ENCODE peak calls at places on chromosomes 3 and 15, in six cellular contexts. H is CD8-positive, alpha-beta T cell; C is IMR-90; V is neural progenitor cell; R is SJSA1; I is tibial artery. T is an unnamed sample.

GRCh38 chr15:101070502-101071273 is 151.5 kb downstream of the LRRK1 start:
- DNase-seq in C (peak; percentile 89), R (peak; percentile 81), V (no peak), I (no peak), H (no peak), T (peak; percentile 59)

GRCh38 chr3:173395073-173395411 is 2.5 kb upstream of the NLGN1 start:
- DNase-seq in C (no peak), H (no peak), I (no peak), V (no peak), R (no peak), T (no peak)

GRCh38 chr15:44782516-44782915 is 46.2 kb downstream of the TRIM69 start:
- DNase-seq in C (no peak), R (no peak), V (no peak), I (no peak), H (no peak), T (no peak)

GRCh38 chr3:49716169-49716568 is 3.3 kb downstream of the AMIGO3 start:
- DNase-seq in H (no peak), V (no peak), R (no peak), C (no peak), I (peak; percentile 55), T (no peak)

GRCh38 chr15:92073044-92073785 is 219.7 kb downstream of the SLCO3A1 start:
- DNase-seq in I (no peak), V (no peak), H (no peak), C (peak; percentile 41), R (no peak), T (no peak)

GRCh38 chr15:37014137-37014536 is 86.2 kb downstream of the MEIS2 start:
- DNase-seq in H (no peak), I (no peak), C (no peak), V (no peak), R (no peak), T (no peak)

GRCh38 chr3:12964713-12965612 is 108.3 kb downstream of the IQSEC1 start:
- DNase-seq in R (no peak), I (no peak), H (no peak), C (no peak), V (no peak), T (no peak)

GRCh38 chr15:92907880-92908279 is 7.8 kb downstream of the CHD2 start:
- DNase-seq in I (no peak), R (peak; percentile 84), H (peak; percentile 41), C (peak; percentile 90), V (no peak), T (no peak)

GRCh38 chr3:162134571-162134970 is 638.0 kb downstream of the OTOL1 start:
- DNase-seq in R (no peak), C (no peak), V (no peak), I (no peak), H (no peak), T (no peak)

GRCh38 chr3:59027607-59028006 is 22.2 kb downstream of the CFAP20DC start:
- DNase-seq in V (no peak), H (no peak), C (no peak), R (no peak), I (no peak), T (no peak)

GRCh38 chr3:115164374-115165221 is 17.5 kb upstream of the ZBTB20 start:
- DNase-seq in V (no peak), I (no peak), H (no peak), R (no peak), C (no peak), T (no peak)

GRCh38 chr3:128004661-128005060 is 47.6 kb upstream of the SEC61A1 start:
- DNase-seq in I (no peak), C (no peak), V (no peak), H (no peak), R (no peak), T (no peak)

GRCh38 chr3:73827658-73828313 is 203.0 kb upstream of the PDZRN3 start:
- DNase-seq in R (no peak), V (no peak), H (no peak), C (peak; percentile 37), I (no peak), T (no peak)

GRCh38 chr3:36954452-36955134 is 9.7 kb upstream of the TRANK1 start:
- DNase-seq in H (no peak), R (no peak), V (no peak), C (peak; percentile 45), I (no peak), T (no peak)

GRCh38 chr15:48855501-48856440 is 22.2 kb upstream of the EID1 start:
- DNase-seq in I (no peak), R (peak; percentile 68), V (peak; percentile 22), H (no peak), C (peak; percentile 62), T (peak; percentile 18)

GRCh38 chr15:99507016-99507731 is 58.6 kb upstream of the MEF2A start:
- DNase-seq in I (no peak), V (no peak), R (peak; percentile 40), H (no peak), C (peak; percentile 88), T (peak; percentile 65)

GRCh38 chr3:68666409-68667193 is 265.7 kb downstream of the TAFA4 start:
- DNase-seq in C (no peak), I (no peak), H (no peak), R (no peak), V (no peak), T (no peak)

GRCh38 chr15:77026501-77027110 is 31.7 kb downstream of the PSTPIP1 start:
- DNase-seq in I (peak; percentile 63), H (peak; percentile 7), V (no peak), C (no peak), R (no peak), T (no peak)

GRCh38 chr15:77028451-77029165 is 33.7 kb downstream of the PSTPIP1 start:
- DNase-seq in I (peak; percentile 58), R (no peak), H (no peak), V (no peak), C (no peak), T (no peak)

GRCh38 chr15:77025941-77026411 is 31.1 kb downstream of the PSTPIP1 start:
- DNase-seq in I (peak; percentile 56), H (no peak), R (no peak), C (no peak), V (no peak), T (no peak)

GRCh38 chr15:77027697-77028450 is 32.9 kb downstream of the PSTPIP1 start:
- DNase-seq in I (peak; percentile 60), C (no peak), H (peak; percentile 5), R (no peak), V (peak; percentile 55), T (peak; percentile 75)

DNA sequence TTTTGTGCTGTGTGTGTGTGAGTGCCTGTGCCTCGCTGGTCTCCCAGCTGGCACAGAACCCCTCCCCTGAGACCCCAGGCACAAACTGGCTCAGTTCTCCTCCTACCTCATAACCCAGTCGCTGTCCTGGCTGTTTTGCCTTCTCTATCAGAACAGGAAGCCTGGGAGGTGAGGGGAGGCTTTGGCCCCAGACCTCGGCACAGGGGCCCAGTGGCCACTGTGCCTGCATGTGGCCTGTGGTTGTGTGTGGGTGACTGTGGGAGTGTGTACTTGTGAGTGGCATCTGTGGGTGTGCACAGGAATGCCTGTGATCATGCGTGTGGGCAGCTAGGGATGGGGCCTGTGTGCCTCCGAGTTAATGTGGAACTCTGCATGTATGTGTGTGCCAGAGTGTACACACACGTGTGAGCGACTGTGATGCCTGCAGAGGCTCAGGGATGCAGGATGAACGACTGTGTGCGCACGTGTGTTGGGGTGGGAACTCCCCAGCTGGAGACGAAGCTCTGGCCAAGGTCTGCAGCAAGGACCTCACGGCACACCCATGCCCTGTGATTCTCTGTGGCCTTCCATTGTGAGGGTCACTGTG is 32.3 kb downstream of the PSTPIP1 start:
- DNase-seq in H (peak; percentile 6), I (peak; percentile 44), V (no peak), C (no peak), R (no peak), T (no peak)
- H3K27ac ChIP-seq in H (no peak overlapping the region), I (no peak overlapping the region), V (no peak overlapping the region), C (no peak overlapping the region), R (no peak overlapping the region), T (no peak overlapping the region)

GRCh38 chr3:185582236-185582635 is 3.9 kb upstream of the SENP2 start:
- DNase-seq in V (peak; percentile 66), H (no peak), I (no peak), R (no peak), C (no peak), T (no peak)
- H3K27ac ChIP-seq in V (peak overlapping the region; percentile 79), H (no peak overlapping the region), I (no peak overlapping the region), R (no peak overlapping the region), C (no peak overlapping the region), T (no peak overlapping the region)

GRCh38 chr15:56102401-56102800 is 109.0 kb upstream of the NEDD4 start:
- DNase-seq in R (no peak), H (no peak), I (no peak), C (no peak), V (no peak), T (no peak)
- H3K27ac ChIP-seq in R (no peak overlapping the region), H (no peak overlapping the region), I (peak overlapping the region; percentile 64), C (no peak overlapping the region), V (no peak overlapping the region), T (no peak overlapping the region)

DNA sequence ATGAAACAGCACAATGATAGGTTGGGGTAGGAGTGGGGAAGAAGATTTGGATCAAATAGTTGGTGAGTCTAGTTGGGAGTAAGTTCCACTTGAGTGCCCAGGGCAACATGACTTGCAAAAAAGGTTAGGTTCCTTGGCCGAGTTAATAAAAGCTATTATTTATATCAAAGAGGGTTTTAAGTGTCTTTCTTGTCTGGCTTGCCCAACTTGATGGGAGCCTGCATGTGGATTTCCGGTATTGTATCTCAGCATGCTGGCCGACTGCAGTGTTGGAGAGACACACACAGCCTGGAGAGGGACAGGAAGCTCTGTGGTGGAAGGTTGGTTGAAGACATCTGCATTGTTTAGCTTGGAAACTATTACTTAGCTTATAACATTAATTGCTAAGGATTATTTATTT is 449.5 kb upstream of the TBL1XR1 start:
- DNase-seq in H (peak; percentile 38), I (no peak), C (no peak), V (no peak), R (no peak), T (no peak)
- H3K27ac ChIP-seq in H (no peak overlapping the region), I (no peak overlapping the region), C (no peak overlapping the region), V (no peak overlapping the region), R (no peak overlapping the region), T (no peak overlapping the region)

GRCh38 chr3:139310474-139310933 is 33.3 kb upstream of the MRPS22 start:
- DNase-seq in I (no peak), V (no peak), R (peak; percentile 92), C (peak; percentile 92), H (no peak), T (no peak)

GRCh38 chr3:139308156-139309017 is 35.4 kb upstream of the MRPS22 start:
- DNase-seq in I (no peak), C (no peak), H (no peak), V (peak; percentile 19), R (no peak), T (no peak)

GRCh38 chr3:139311557-139311956 is 32.3 kb upstream of the MRPS22 start:
- DNase-seq in I (no peak), C (no peak), R (no peak), V (no peak), H (no peak), T (no peak)

GRCh38 chr3:139309046-139309660 is 34.7 kb upstream of the MRPS22 start:
- DNase-seq in H (no peak), R (peak; percentile 28), V (no peak), I (no peak), C (no peak), T (no peak)

DNA sequence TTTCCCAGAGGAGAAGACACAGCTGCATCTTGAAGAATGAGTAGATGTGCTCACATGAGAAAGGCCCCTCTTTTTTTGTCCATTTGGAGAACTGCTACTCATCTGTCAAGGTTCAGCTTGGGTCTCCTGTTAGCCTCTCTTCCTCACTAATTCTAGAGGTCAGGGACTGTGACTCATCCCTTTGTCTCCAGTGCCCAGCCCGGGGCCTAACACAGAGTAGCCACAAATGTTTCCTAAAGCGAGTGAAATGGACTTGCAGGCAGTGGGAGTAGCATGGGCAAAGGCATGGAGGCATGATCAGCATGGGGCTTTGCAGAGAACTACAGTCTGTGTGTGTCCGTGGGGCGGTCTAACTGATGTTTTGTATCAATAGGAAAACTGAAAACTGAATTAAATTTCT is 33.9 kb upstream of the MRPS22 start:
- DNase-seq in V (no peak), I (no peak), H (no peak), C (no peak), R (peak; percentile 76), T (no peak)
- H3K27ac ChIP-seq in V (no peak overlapping the region), I (no peak overlapping the region), H (no peak overlapping the region), C (peak overlapping the region; percentile 36), R (peak overlapping the region; percentile 71), T (no peak overlapping the region)

T was measured in right cardiac atrium.